ENCODE peak calls at places on chromosomes 16 and 17, in seven cellular contexts. E is K562, N is H1, X is SK-N-SH, J is GM12878, S is HepG2, P is GM12891. K is an unnamed sample.

GRCh38 chr16:24116989-24117388 is 139.1 kb upstream of the CACNG3 start:
- DNase-seq in P (no peak), N (no peak), S (no peak), E (peak; percentile 57), X (no peak), J (no peak), K (no peak)

GRCh38 chr17:62807812-62808575 is at the start of gene MARCHF10:
- DNase-seq in J (no peak), N (no peak), X (peak; percentile 68), P (peak; percentile 58), S (no peak), E (peak; percentile 65), K (peak; percentile 41)

GRCh38 chr16:57530104-57530522 is 6.3 kb downstream of the CCDC102A start:
- DNase-seq in N (no peak), S (peak; percentile 59), P (peak; percentile 73), X (peak; percentile 30), J (no peak), E (peak; percentile 69), K (peak; percentile 69)

GRCh38 chr16:84058664-84059063 is 16.1 kb upstream of the SLC38A8 start:
- DNase-seq in J (no peak), E (no peak), S (no peak), N (no peak), P (no peak), X (no peak), K (no peak)

GRCh38 chr17:75843577-75844529 is at the start of gene UNC13D:
- DNase-seq in E (peak; percentile 84), J (no peak), N (no peak), P (peak; percentile 81), S (peak; percentile 76), X (peak; percentile 94), K (peak; percentile 74)

GRCh38 chr16:68425498-68426354 is 22.6 kb downstream of the SMPD3 start:
- DNase-seq in P (no peak), J (no peak), E (no peak), S (no peak), X (no peak), N (no peak), K (no peak)

GRCh38 chr16:77289331-77289809 is 90.2 kb downstream of the SYCE1L start:
- DNase-seq in P (no peak), S (no peak), J (no peak), E (no peak), X (peak; percentile 15), N (no peak), K (no peak)

GRCh38 chr17:80118601-80119270 is 17.4 kb downstream of the GAA start:
- DNase-seq in S (no peak), X (no peak), N (no peak), J (no peak), E (no peak), P (no peak), K (no peak)

GRCh38 chr17:48588519-48588918 is 1.5 kb downstream of the HOXB3 start:
- DNase-seq in N (no peak), E (no peak), P (no peak), X (no peak), S (no peak), J (no peak), K (no peak)

GRCh38 chr16:52548261-52549010 is 1.5 kb upstream of the TOX3 start:
- DNase-seq in S (peak; percentile 75), J (no peak), X (no peak), N (no peak), P (no peak), E (no peak), K (no peak)

GRCh38 chr16:28264656-28265055 is 27.7 kb upstream of the SBK1 start:
- DNase-seq in X (no peak), P (no peak), J (no peak), S (no peak), N (no peak), E (peak; percentile 23), K (no peak)

GRCh38 chr17:58028591-58028990 is 21.5 kb upstream of the SRSF1 start:
- DNase-seq in X (no peak), S (no peak), J (no peak), N (no peak), P (no peak), E (no peak), K (no peak)

GRCh38 chr17:37179893-37180292 is 195.9 kb upstream of the C17orf78 start:
- DNase-seq in X (no peak), N (no peak), S (no peak), E (no peak), J (no peak), P (no peak), K (no peak)

GRCh38 chr17:17876959-17877547 is 40.3 kb upstream of the SREBF1 start:
- DNase-seq in E (no peak), N (no peak), J (no peak), S (no peak), P (no peak), X (no peak), K (no peak)

GRCh38 chr16:23371368-23371767 is 69.3 kb downstream of the SCNN1B start:
- DNase-seq in E (no peak), J (no peak), P (no peak), N (no peak), X (no peak), S (no peak), K (no peak)

GRCh38 chr16:6643083-6643686 is 689.5 kb upstream of the RBFOX1 start:
- DNase-seq in P (no peak), E (peak; percentile 16), J (peak; percentile 11), X (peak; percentile 36), N (no peak), S (peak; percentile 31), K (no peak)

GRCh38 chr17:2871205-2871604 is 75.0 kb downstream of the RAP1GAP2 start:
- DNase-seq in E (no peak), S (no peak), N (no peak), J (no peak), X (no peak), P (no peak), K (no peak)

GRCh38 chr16:76748698-76749097 is 442.3 kb upstream of the MON1B start:
- DNase-seq in S (no peak), J (no peak), P (no peak), E (no peak), X (no peak), N (no peak), K (no peak)

GRCh38 chr17:41651625-41652460 is 27.5 kb upstream of the KRT17 start:
- DNase-seq in P (no peak), E (no peak), N (no peak), J (no peak), S (no peak), X (peak; percentile 11), K (no peak)

GRCh38 chr17:71632328-71632727 is 488.5 kb upstream of the SOX9 start:
- DNase-seq in S (no peak), P (no peak), N (no peak), E (no peak), X (no peak), J (no peak), K (no peak)

GRCh38 chr16:14051110-14051729 is 19.9 kb upstream of the MRTFB start:
- DNase-seq in N (no peak), P (no peak), S (no peak), J (no peak), X (no peak), E (no peak), K (no peak)

DNA sequence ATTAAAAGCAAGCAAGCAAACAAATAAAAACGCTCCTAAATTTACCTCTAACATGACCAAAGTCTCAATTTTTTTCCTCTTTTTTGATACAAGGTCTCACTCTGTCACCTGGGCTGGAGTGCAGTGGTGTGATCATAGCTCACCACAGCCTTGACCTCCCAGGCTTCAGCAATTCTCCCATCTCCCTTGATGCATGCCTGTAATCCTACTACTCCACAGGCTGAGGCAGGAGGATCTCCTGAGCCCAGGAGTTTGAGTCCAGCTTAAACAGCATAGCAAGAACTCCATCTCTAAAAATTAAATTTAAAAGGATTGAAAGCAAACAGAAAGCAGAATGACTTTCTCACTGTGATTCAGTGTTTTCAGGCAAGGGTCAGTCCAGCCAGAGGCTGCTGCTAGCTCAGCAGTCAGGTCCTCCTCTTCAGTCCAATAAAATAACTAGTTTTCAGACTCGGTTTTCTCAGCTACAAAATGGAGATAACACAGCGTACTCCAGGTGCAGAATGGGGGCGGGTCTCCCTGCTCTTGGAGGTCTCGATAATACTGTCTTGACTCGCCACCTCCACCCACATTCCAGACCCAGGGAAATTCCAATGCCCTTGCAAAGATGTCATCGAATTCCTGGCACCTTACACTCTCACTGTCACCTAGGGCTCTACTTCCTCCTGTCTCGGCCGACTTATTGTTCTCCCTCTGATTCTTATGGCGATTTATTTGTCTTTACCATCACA is 20.7 kb upstream of the MRTFB start:
- DNase-seq in N (peak; percentile 84), S (no peak), J (no peak), P (no peak), E (no peak), X (no peak), K (no peak)
- TF ChIP-seq TAF1 in N (no peak), S (no peak), J (no peak), P (no peak), E (no peak), X (no peak), K (no peak)

GRCh38 chr16:86508947-86509758 is 1.2 kb upstream of the FOXF1 start:
- DNase-seq in J (no peak), S (no peak), P (no peak), E (no peak), N (no peak), X (no peak), K (no peak)
- TF ChIP-seq POLR2AphosphoS5 in J (no peak), S (no peak), P (no peak), E (no peak), N (no peak), X (no peak), K (no peak)

DNA sequence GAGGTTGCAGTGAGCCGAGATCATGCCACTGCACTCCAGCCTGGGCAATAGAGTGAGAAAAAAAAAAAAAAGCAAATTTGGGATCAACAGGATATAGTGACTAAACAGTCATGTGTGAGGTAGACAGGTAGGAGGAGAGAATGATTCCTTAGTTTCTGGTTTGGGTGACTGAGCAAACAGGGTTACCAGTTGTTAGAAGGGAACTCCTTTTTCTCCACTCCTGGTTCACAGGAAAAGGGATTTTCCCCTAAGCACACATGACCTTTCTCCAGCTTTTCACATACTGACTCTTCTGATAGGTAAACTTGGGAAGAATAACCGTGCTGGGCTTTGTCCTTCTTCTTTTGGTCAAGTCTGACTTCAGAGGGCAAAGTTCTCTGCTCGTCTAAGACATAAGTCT is 17.3 kb upstream of the WSCD1 start:
- DNase-seq in X (no peak), E (no peak), N (no peak), S (no peak), P (no peak), J (no peak), K (no peak)
- TF ChIP-seq TAF1 in X (no peak), E (no peak), N (no peak), S (no peak), P (no peak), J (no peak), K (no peak)

GRCh38 chr17:15464629-15465028 is 2.8 kb downstream of the CDRT4 start:
- DNase-seq in S (no peak), N (no peak), J (no peak), P (no peak), X (no peak), E (no peak), K (no peak)

GRCh38 chr17:15462962-15463361 is 4.5 kb downstream of the CDRT4 start:
- DNase-seq in N (no peak), P (no peak), X (no peak), S (no peak), E (no peak), J (no peak), K (no peak)

GRCh38 chr17:15464211-15464610 is 3.2 kb downstream of the CDRT4 start:
- DNase-seq in X (no peak), E (no peak), N (no peak), J (no peak), S (no peak), P (no peak), K (no peak)

GRCh38 chr17:15465045-15465701 is 2.2 kb downstream of the CDRT4 start:
- DNase-seq in P (no peak), N (no peak), X (no peak), S (no peak), J (no peak), E (no peak), K (no peak)

GRCh38 chr17:15463363-15463762 is 4.1 kb downstream of the CDRT4 start:
- DNase-seq in J (no peak), X (no peak), E (no peak), N (no peak), S (peak; percentile 13), P (no peak), K (no peak)
- TF ChIP-seq POLR2AphosphoS5 in J (no peak), X (no peak), E (no peak), N (no peak), S (no peak), P (no peak), K (no peak)